ENCODE peak calls at places on chromosomes 1 and 21, in nine cellular contexts. One of them, this sample, is unnamed.
A peak's percentile ranks its signal among the peaks of the same experiment; 100 is the strongest.

GRCh38 chr21:34534522-34534921 is 22.5 kb upstream of the KCNE1 start:
- DNase-seq in DMS79: no peak
- DNase-seq in T-helper 2 cell: no peak
- DNase-seq in mucosa of gallbladder: no peak
- DNase-seq in activated CD8-positive, alpha-beta T cell treated with anti-CD3 and anti-CD28 coated beads, Interleukin-2, amount 10 ng/mL, durations not matched to agents 7 days and 5 days: no peak
- DNase-seq in AG20443: peak; percentile 56
- DNase-seq in Panc1: no peak
- DNase-seq in PC-3: no peak
- DNase-seq in mammary epithelial cell: no peak
- DNase-seq in this sample: no peak

GRCh38 chr1:24902471-24902891 is 27.6 kb downstream of the RUNX3 start:
- DNase-seq in AG20443: peak; percentile 5
- DNase-seq in mammary epithelial cell: no peak
- DNase-seq in T-helper 2 cell: no peak
- DNase-seq in mucosa of gallbladder: no peak
- DNase-seq in activated CD8-positive, alpha-beta T cell treated with anti-CD3 and anti-CD28 coated beads, Interleukin-2, amount 10 ng/mL, durations not matched to agents 7 days and 5 days: peak; percentile 22
- DNase-seq in PC-3: no peak
- DNase-seq in Panc1: no peak
- DNase-seq in DMS79: no peak
- DNase-seq in this sample: peak; percentile 60

GRCh38 chr1:22870201-22870871 is 102.3 kb downstream of the LACTBL1 start:
- DNase-seq in PC-3: peak; percentile 53
- DNase-seq in mucosa of gallbladder: no peak
- DNase-seq in activated CD8-positive, alpha-beta T cell treated with anti-CD3 and anti-CD28 coated beads, Interleukin-2, amount 10 ng/mL, durations not matched to agents 7 days and 5 days: no peak
- DNase-seq in Panc1: no peak
- DNase-seq in mammary epithelial cell: no peak
- DNase-seq in T-helper 2 cell: no peak
- DNase-seq in AG20443: peak; percentile 29
- DNase-seq in DMS79: peak; percentile 38
- DNase-seq in this sample: no peak

GRCh38 chr1:24878775-24879742 is 51.0 kb downstream of the RUNX3 start:
- DNase-seq in T-helper 2 cell: no peak
- DNase-seq in mucosa of gallbladder: no peak
- DNase-seq in AG20443: peak; percentile 42
- DNase-seq in DMS79: no peak
- DNase-seq in mammary epithelial cell: no peak
- DNase-seq in activated CD8-positive, alpha-beta T cell treated with anti-CD3 and anti-CD28 coated beads, Interleukin-2, amount 10 ng/mL, durations not matched to agents 7 days and 5 days: no peak
- DNase-seq in PC-3: peak; percentile 49
- DNase-seq in Panc1: no peak
- DNase-seq in this sample: peak; percentile 36

GRCh38 chr1:24027838-24028468 is 47.8 kb upstream of the SRSF10 start:
- DNase-seq in T-helper 2 cell: peak; percentile 31
- DNase-seq in Panc1: no peak
- DNase-seq in AG20443: peak; percentile 34
- DNase-seq in PC-3: peak; percentile 74
- DNase-seq in mucosa of gallbladder: no peak
- DNase-seq in mammary epithelial cell: peak; percentile 47
- DNase-seq in activated CD8-positive, alpha-beta T cell treated with anti-CD3 and anti-CD28 coated beads, Interleukin-2, amount 10 ng/mL, durations not matched to agents 7 days and 5 days: no peak
- DNase-seq in DMS79: no peak
- DNase-seq in this sample: no peak

GRCh38 chr1:205391386-205391785 is 30.5 kb downstream of the LEMD1 start:
- DNase-seq in T-helper 2 cell: no peak
- DNase-seq in mammary epithelial cell: no peak
- DNase-seq in activated CD8-positive, alpha-beta T cell treated with anti-CD3 and anti-CD28 coated beads, Interleukin-2, amount 10 ng/mL, durations not matched to agents 7 days and 5 days: no peak
- DNase-seq in Panc1: no peak
- DNase-seq in AG20443: no peak
- DNase-seq in PC-3: no peak
- DNase-seq in mucosa of gallbladder: no peak
- DNase-seq in DMS79: no peak
- DNase-seq in this sample: no peak

GRCh38 chr1:161905269-161905884 is 118.3 kb downstream of the OLFML2B start:
- DNase-seq in T-helper 2 cell: peak; percentile 33
- DNase-seq in AG20443: peak; percentile 13
- DNase-seq in activated CD8-positive, alpha-beta T cell treated with anti-CD3 and anti-CD28 coated beads, Interleukin-2, amount 10 ng/mL, durations not matched to agents 7 days and 5 days: peak; percentile 39
- DNase-seq in DMS79: no peak
- DNase-seq in Panc1: peak; percentile 25
- DNase-seq in mucosa of gallbladder: no peak
- DNase-seq in mammary epithelial cell: peak; percentile 35
- DNase-seq in PC-3: peak; percentile 74
- DNase-seq in this sample: no peak

GRCh38 chr1:246592695-246593094 is 26.4 kb downstream of the CNST start:
- DNase-seq in Panc1: no peak
- DNase-seq in mucosa of gallbladder: no peak
- DNase-seq in AG20443: peak; percentile 80
- DNase-seq in T-helper 2 cell: no peak
- DNase-seq in activated CD8-positive, alpha-beta T cell treated with anti-CD3 and anti-CD28 coated beads, Interleukin-2, amount 10 ng/mL, durations not matched to agents 7 days and 5 days: no peak
- DNase-seq in DMS79: no peak
- DNase-seq in mammary epithelial cell: no peak
- DNase-seq in PC-3: no peak
- DNase-seq in this sample: no peak

GRCh38 chr1:53987880-53988279 is 30.1 kb downstream of the LDLRAD1 start:
- DNase-seq in T-helper 2 cell: peak; percentile 74
- DNase-seq in PC-3: no peak
- DNase-seq in AG20443: no peak
- DNase-seq in mucosa of gallbladder: no peak
- DNase-seq in activated CD8-positive, alpha-beta T cell treated with anti-CD3 and anti-CD28 coated beads, Interleukin-2, amount 10 ng/mL, durations not matched to agents 7 days and 5 days: no peak
- DNase-seq in DMS79: no peak
- DNase-seq in Panc1: no peak
- DNase-seq in mammary epithelial cell: no peak
- DNase-seq in this sample: no peak

GRCh38 chr1:118159578-118159977 is 25.4 kb downstream of the SPAG17 start:
- DNase-seq in T-helper 2 cell: no peak
- DNase-seq in mucosa of gallbladder: no peak
- DNase-seq in Panc1: no peak
- DNase-seq in AG20443: no peak
- DNase-seq in activated CD8-positive, alpha-beta T cell treated with anti-CD3 and anti-CD28 coated beads, Interleukin-2, amount 10 ng/mL, durations not matched to agents 7 days and 5 days: no peak
- DNase-seq in mammary epithelial cell: no peak
- DNase-seq in DMS79: peak; percentile 20
- DNase-seq in PC-3: no peak
- DNase-seq in this sample: no peak

GRCh38 chr1:27589841-27590426 is 14.0 kb downstream of the AHDC1 start:
- DNase-seq in activated CD8-positive, alpha-beta T cell treated with anti-CD3 and anti-CD28 coated beads, Interleukin-2, amount 10 ng/mL, durations not matched to agents 7 days and 5 days: no peak
- DNase-seq in mammary epithelial cell: no peak
- DNase-seq in mucosa of gallbladder: no peak
- DNase-seq in DMS79: no peak
- DNase-seq in Panc1: no peak
- DNase-seq in PC-3: peak; percentile 44
- DNase-seq in AG20443: no peak
- DNase-seq in T-helper 2 cell: no peak
- DNase-seq in this sample: no peak

GRCh38 chr1:6554907-6555778 is at the start of gene TAS1R1:
- DNase-seq in mammary epithelial cell: no peak
- DNase-seq in AG20443: peak; percentile 75
- DNase-seq in DMS79: no peak
- DNase-seq in Panc1: no peak
- DNase-seq in PC-3: no peak
- DNase-seq in mucosa of gallbladder: peak; percentile 51
- DNase-seq in T-helper 2 cell: no peak
- DNase-seq in activated CD8-positive, alpha-beta T cell treated with anti-CD3 and anti-CD28 coated beads, Interleukin-2, amount 10 ng/mL, durations not matched to agents 7 days and 5 days: no peak
- DNase-seq in this sample: no peak

GRCh38 chr1:56456426-56457101 is 122.8 kb downstream of the PLPP3 start:
- DNase-seq in activated CD8-positive, alpha-beta T cell treated with anti-CD3 and anti-CD28 coated beads, Interleukin-2, amount 10 ng/mL, durations not matched to agents 7 days and 5 days: no peak
- DNase-seq in AG20443: peak; percentile 57
- DNase-seq in Panc1: no peak
- DNase-seq in PC-3: peak; percentile 81
- DNase-seq in DMS79: no peak
- DNase-seq in mucosa of gallbladder: peak; percentile 42
- DNase-seq in T-helper 2 cell: no peak
- DNase-seq in mammary epithelial cell: peak; percentile 58
- DNase-seq in this sample: no peak

GRCh38 chr1:223144914-223145313 is 1.9 kb upstream of the TLR5 start:
- DNase-seq in Panc1: no peak
- DNase-seq in AG20443: no peak
- DNase-seq in DMS79: no peak
- DNase-seq in T-helper 2 cell: no peak
- DNase-seq in PC-3: no peak
- DNase-seq in mammary epithelial cell: no peak
- DNase-seq in mucosa of gallbladder: no peak
- DNase-seq in activated CD8-positive, alpha-beta T cell treated with anti-CD3 and anti-CD28 coated beads, Interleukin-2, amount 10 ng/mL, durations not matched to agents 7 days and 5 days: no peak
- DNase-seq in this sample: no peak

GRCh38 chr1:247290576-247290975 is 34.7 kb downstream of the VN1R5 start:
- DNase-seq in mammary epithelial cell: no peak
- DNase-seq in activated CD8-positive, alpha-beta T cell treated with anti-CD3 and anti-CD28 coated beads, Interleukin-2, amount 10 ng/mL, durations not matched to agents 7 days and 5 days: no peak
- DNase-seq in mucosa of gallbladder: no peak
- DNase-seq in Panc1: no peak
- DNase-seq in DMS79: no peak
- DNase-seq in AG20443: no peak
- DNase-seq in PC-3: no peak
- DNase-seq in T-helper 2 cell: no peak
- DNase-seq in this sample: no peak